ENCODE peak calls at places on chromosomes 16 and 17, in four cellular contexts. One of them, this sample, is unnamed.

GRCh38 chr17:49278076-49278475 is 47.5 kb upstream of the PHOSPHO1 start:
- DNase-seq in K562: no peak
- DNase-seq in HepG2: no peak
- DNase-seq in GM12878: no peak
- DNase-seq in this sample: no peak

GRCh38 chr17:3802461-3803307 is 1.7 kb upstream of the ITGAE start:
- DNase-seq in GM12878: no peak
- DNase-seq in K562: no peak
- DNase-seq in HepG2: peak; percentile 100
- DNase-seq in this sample: no peak

GRCh38 chr16:52052818-52053217 is 494.1 kb downstream of the TOX3 start:
- DNase-seq in K562: no peak
- DNase-seq in HepG2: peak; percentile 42
- DNase-seq in GM12878: no peak
- DNase-seq in this sample: no peak

GRCh38 chr17:29621751-29622194 is 939 bp downstream of the CORO6 start:
- DNase-seq in K562: no peak
- DNase-seq in HepG2: no peak
- DNase-seq in GM12878: no peak
- DNase-seq in this sample: no peak

GRCh38 chr16:69567031-69567680 is 1.4 kb downstream of the NFAT5 start:
- DNase-seq in GM12878: no peak
- DNase-seq in K562: peak; percentile 27
- DNase-seq in HepG2: peak; percentile 55
- DNase-seq in this sample: no peak

GRCh38 chr16:17026600-17027242 is 444.0 kb downstream of the XYLT1 start:
- DNase-seq in HepG2: no peak
- DNase-seq in K562: no peak
- DNase-seq in GM12878: peak; percentile 92
- DNase-seq in this sample: no peak

GRCh38 chr16:79605999-79606398 is 5.5 kb upstream of the MAF start:
- DNase-seq in GM12878: no peak
- DNase-seq in HepG2: no peak
- DNase-seq in K562: no peak
- DNase-seq in this sample: no peak

GRCh38 chr17:32840241-32840640 is 36.7 kb downstream of the MYO1D start:
- DNase-seq in HepG2: no peak
- DNase-seq in K562: no peak
- DNase-seq in GM12878: no peak
- DNase-seq in this sample: no peak

GRCh38 chr16:67346328-67346727 is 19.7 kb downstream of the LRRC36 start:
- DNase-seq in HepG2: no peak
- DNase-seq in K562: no peak
- DNase-seq in GM12878: no peak
- DNase-seq in this sample: no peak

GRCh38 chr17:80846932-80847331 is 144.7 kb upstream of the CHMP6 start:
- DNase-seq in GM12878: no peak
- DNase-seq in HepG2: no peak
- DNase-seq in K562: no peak
- DNase-seq in this sample: no peak

GRCh38 chr16:19853973-19854876 is 30.4 kb downstream of the GPRC5B start:
- DNase-seq in K562: no peak
- DNase-seq in HepG2: no peak
- DNase-seq in GM12878: no peak
- DNase-seq in this sample: peak; percentile 46

GRCh38 chr16:29820271-29820701 is at the start of gene MVP:
- DNase-seq in HepG2: no peak
- DNase-seq in GM12878: no peak
- DNase-seq in K562: peak; percentile 51
- DNase-seq in this sample: no peak

GRCh38 chr17:35314415-35315216 is 58.8 kb downstream of the SLFN11 start:
- DNase-seq in HepG2: no peak
- DNase-seq in GM12878: no peak
- DNase-seq in K562: no peak
- DNase-seq in this sample: no peak

GRCh38 chr17:72368191-72368590 is 247.4 kb downstream of the SOX9 start:
- DNase-seq in HepG2: no peak
- DNase-seq in GM12878: no peak
- DNase-seq in K562: no peak
- DNase-seq in this sample: no peak

GRCh38 chr17:72373910-72374741 is 253.3 kb downstream of the SOX9 start:
- DNase-seq in HepG2: no peak
- DNase-seq in GM12878: no peak
- DNase-seq in K562: no peak
- DNase-seq in this sample: no peak

GRCh38 chr17:72370819-72371218 is 250.0 kb downstream of the SOX9 start:
- DNase-seq in GM12878: no peak
- DNase-seq in K562: peak; percentile 13
- DNase-seq in HepG2: no peak
- DNase-seq in this sample: no peak

GRCh38 chr17:72369366-72369765 is 248.5 kb downstream of the SOX9 start:
- DNase-seq in GM12878: no peak
- DNase-seq in K562: no peak
- DNase-seq in HepG2: no peak
- DNase-seq in this sample: no peak

DNA sequence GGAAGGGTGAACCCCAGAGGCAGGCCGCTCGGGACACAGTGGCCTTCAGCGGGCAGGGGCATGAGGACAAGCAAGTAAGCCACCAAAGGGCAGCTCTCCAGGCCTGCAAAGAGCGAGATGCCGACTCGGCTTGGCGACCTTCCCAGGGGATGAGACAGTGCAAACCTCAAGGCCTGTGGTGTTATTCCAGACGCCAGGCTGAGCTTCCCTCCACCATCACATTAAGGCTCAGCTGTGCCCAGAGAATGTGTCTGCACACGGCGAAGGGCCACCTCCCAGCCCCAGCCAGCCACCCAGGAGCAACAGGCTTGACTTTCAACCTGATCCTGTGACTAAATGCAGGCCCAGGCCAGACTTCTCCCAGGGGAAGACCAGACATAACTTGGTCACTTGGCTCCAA is 251.4 kb downstream of the SOX9 start:
- DNase-seq in HepG2: no peak
- DNase-seq in K562: no peak
- DNase-seq in GM12878: no peak
- DNase-seq in this sample: no peak
- TF ChIP-seq CBFB in HepG2: no peak
- TF ChIP-seq CBFB in K562: no peak
- TF ChIP-seq CBFB in GM12878: no peak
- TF ChIP-seq CBFB in this sample: no peak

GRCh38 chr17:57881143-57881542 is 31.3 kb upstream of the MRPS23 start:
- DNase-seq in GM12878: no peak
- DNase-seq in HepG2: no peak
- DNase-seq in K562: no peak
- DNase-seq in this sample: no peak
- TF ChIP-seq CBFB in GM12878: no peak
- TF ChIP-seq CBFB in HepG2: no peak
- TF ChIP-seq CBFB in K562: no peak
- TF ChIP-seq CBFB in this sample: no peak

GRCh38 chr17:42618442-42619150 is 9.1 kb downstream of the TUBG1 start:
- DNase-seq in HepG2: peak; percentile 82
- DNase-seq in K562: peak; percentile 72
- DNase-seq in GM12878: peak; percentile 93
- DNase-seq in this sample: peak; percentile 70

GRCh38 chr17:42629420-42630009 is 20.0 kb downstream of the TUBG1 start:
- DNase-seq in HepG2: no peak
- DNase-seq in GM12878: no peak
- DNase-seq in K562: no peak
- DNase-seq in this sample: no peak

GRCh38 chr17:42617956-42618431 is 8.5 kb downstream of the TUBG1 start:
- DNase-seq in K562: peak; percentile 68
- DNase-seq in GM12878: peak; percentile 47
- DNase-seq in HepG2: no peak
- DNase-seq in this sample: no peak

GRCh38 chr17:42623732-42624596 is 14.5 kb downstream of the TUBG1 start:
- DNase-seq in K562: peak; percentile 85
- DNase-seq in GM12878: no peak
- DNase-seq in HepG2: no peak
- DNase-seq in this sample: no peak
- TF ChIP-seq CBFB in K562: peak; percentile 44
- TF ChIP-seq CBFB in GM12878: no peak
- TF ChIP-seq CBFB in HepG2: no peak
- TF ChIP-seq CBFB in this sample: no peak

DNA sequence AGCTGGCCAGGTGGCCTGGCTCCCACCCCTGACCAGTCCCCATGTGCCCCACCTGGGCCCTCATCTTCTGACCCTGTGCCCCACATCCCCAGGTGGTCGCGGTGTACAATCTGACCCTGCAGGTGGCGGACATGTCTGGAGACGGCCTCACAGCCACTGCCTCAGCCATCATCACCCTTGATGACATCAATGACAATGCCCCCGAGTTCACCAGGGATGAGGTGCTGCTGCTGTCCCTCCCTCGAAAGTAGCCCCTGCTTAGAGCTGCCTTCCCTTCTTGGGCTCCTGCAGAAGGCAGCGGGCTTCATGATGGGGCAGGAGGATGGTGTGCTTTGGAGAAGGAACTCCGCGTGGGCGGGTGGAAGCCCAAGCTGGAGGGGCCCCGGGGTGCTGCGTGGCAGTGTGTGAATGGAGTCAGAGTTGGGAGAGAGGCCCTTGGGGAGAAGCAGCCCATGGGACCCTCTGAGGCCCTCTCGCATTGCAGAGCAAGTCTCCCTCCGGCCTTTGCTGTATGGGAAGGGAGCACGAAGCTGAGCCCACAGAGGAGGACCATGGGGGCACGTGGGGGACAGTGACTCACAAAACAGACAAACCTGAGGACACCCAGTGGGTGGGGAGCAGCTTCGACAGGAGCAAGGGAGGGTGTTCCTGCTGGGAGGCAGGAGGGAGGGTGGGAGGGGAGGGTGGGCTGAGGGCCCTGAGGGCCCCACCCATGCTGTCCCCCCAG is 12.8 kb downstream of the SLC22A31 start:
- DNase-seq in K562: no peak
- DNase-seq in GM12878: no peak
- DNase-seq in HepG2: no peak
- DNase-seq in this sample: no peak
- TF ChIP-seq CBFB in K562: no peak
- TF ChIP-seq CBFB in GM12878: no peak
- TF ChIP-seq CBFB in HepG2: no peak
- TF ChIP-seq CBFB in this sample: no peak

GRCh38 chr16:31181102-31181830 is 1.3 kb downstream of the FUS start:
- DNase-seq in HepG2: no peak
- DNase-seq in GM12878: no peak
- DNase-seq in K562: peak; percentile 55
- DNase-seq in this sample: peak; percentile 30
- TF ChIP-seq CBFB in HepG2: no peak
- TF ChIP-seq CBFB in GM12878: no peak
- TF ChIP-seq CBFB in K562: no peak
- TF ChIP-seq CBFB in this sample: no peak